ENCODE peak calls at places on chromosomes 13 and 19, in six cellular contexts. One of them, this sample, is unnamed.

GRCh38 chr19:41351339-41352245 is 2.1 kb downstream of the TGFB1 start:
- DNase-seq in GM12892: peak
- DNase-seq in IMR-90: peak
- DNase-seq in heart left ventricle: peak
- DNase-seq in tibial nerve: peak
- DNase-seq in breast epithelium: no peak
- DNase-seq in this sample: peak

GRCh38 chr13:24176351-24177101 is 16.0 kb downstream of the SPATA13 start:
- DNase-seq in heart left ventricle: no peak
- DNase-seq in breast epithelium: no peak
- DNase-seq in GM12892: no peak
- DNase-seq in tibial nerve: no peak
- DNase-seq in IMR-90: no peak
- DNase-seq in this sample: no peak

GRCh38 chr19:2215281-2215751 is 20.8 kb downstream of the PLEKHJ1 start:
- DNase-seq in tibial nerve: no peak
- DNase-seq in heart left ventricle: no peak
- DNase-seq in GM12892: no peak
- DNase-seq in breast epithelium: no peak
- DNase-seq in IMR-90: no peak
- DNase-seq in this sample: no peak

GRCh38 chr13:37621811-37622361 is 23.3 kb upstream of the POSTN start:
- DNase-seq in heart left ventricle: no peak
- DNase-seq in GM12892: no peak
- DNase-seq in breast epithelium: no peak
- DNase-seq in IMR-90: peak
- DNase-seq in tibial nerve: no peak
- DNase-seq in this sample: no peak

GRCh38 chr13:43663474-43664090 is 123.2 kb downstream of the ENOX1 start:
- DNase-seq in heart left ventricle: no peak
- DNase-seq in tibial nerve: no peak
- DNase-seq in breast epithelium: no peak
- DNase-seq in GM12892: no peak
- DNase-seq in IMR-90: peak
- DNase-seq in this sample: no peak

GRCh38 chr13:36848228-36848982 is 29.4 kb downstream of the RFXAP start:
- DNase-seq in heart left ventricle: no peak
- DNase-seq in breast epithelium: no peak
- DNase-seq in GM12892: no peak
- DNase-seq in IMR-90: peak
- DNase-seq in tibial nerve: no peak
- DNase-seq in this sample: peak

GRCh38 chr19:13104848-13105646 is 2.4 kb upstream of the LYL1 start:
- DNase-seq in GM12892: no peak
- DNase-seq in heart left ventricle: no peak
- DNase-seq in breast epithelium: no peak
- DNase-seq in tibial nerve: no peak
- DNase-seq in IMR-90: no peak
- DNase-seq in this sample: no peak

GRCh38 chr19:13554506-13555235 is 48.4 kb upstream of the CACNA1A start:
- DNase-seq in heart left ventricle: no peak
- DNase-seq in GM12892: no peak
- DNase-seq in breast epithelium: no peak
- DNase-seq in IMR-90: no peak
- DNase-seq in tibial nerve: no peak
- DNase-seq in this sample: no peak

GRCh38 chr19:50206191-50206590 is 2.8 kb downstream of the MYH14 start:
- DNase-seq in tibial nerve: no peak
- DNase-seq in breast epithelium: no peak
- DNase-seq in heart left ventricle: peak
- DNase-seq in GM12892: no peak
- DNase-seq in IMR-90: no peak
- DNase-seq in this sample: no peak

GRCh38 chr19:58385313-58386165 is 1.5 kb upstream of the RPS5 start:
- DNase-seq in tibial nerve: no peak
- DNase-seq in GM12892: no peak
- DNase-seq in heart left ventricle: peak
- DNase-seq in IMR-90: no peak
- DNase-seq in breast epithelium: no peak
- DNase-seq in this sample: no peak

GRCh38 chr13:51322826-51323225 is 16.7 kb upstream of the SERPINE3 start:
- DNase-seq in GM12892: no peak
- DNase-seq in heart left ventricle: no peak
- DNase-seq in tibial nerve: no peak
- DNase-seq in IMR-90: no peak
- DNase-seq in breast epithelium: no peak
- DNase-seq in this sample: no peak

GRCh38 chr19:53372196-53372595 is 6.7 kb downstream of the ZNF525 start:
- DNase-seq in breast epithelium: no peak
- DNase-seq in IMR-90: no peak
- DNase-seq in heart left ventricle: no peak
- DNase-seq in GM12892: no peak
- DNase-seq in tibial nerve: no peak
- DNase-seq in this sample: no peak

GRCh38 chr13:59970847-59971246 is 192.9 kb downstream of the DIAPH3 start:
- DNase-seq in GM12892: no peak
- DNase-seq in breast epithelium: no peak
- DNase-seq in IMR-90: no peak
- DNase-seq in heart left ventricle: no peak
- DNase-seq in tibial nerve: no peak
- DNase-seq in this sample: no peak

GRCh38 chr13:92734068-92734467 is 492.5 kb upstream of the GPC6 start:
- DNase-seq in heart left ventricle: no peak
- DNase-seq in IMR-90: no peak
- DNase-seq in tibial nerve: no peak
- DNase-seq in GM12892: no peak
- DNase-seq in breast epithelium: no peak
- DNase-seq in this sample: no peak

GRCh38 chr19:12180377-12180776 is 17.5 kb downstream of the ZNF136 start:
- DNase-seq in breast epithelium: no peak
- DNase-seq in heart left ventricle: no peak
- DNase-seq in IMR-90: no peak
- DNase-seq in tibial nerve: no peak
- DNase-seq in GM12892: no peak
- DNase-seq in this sample: no peak

GRCh38 chr13:86920960-86921359 is 750.2 kb upstream of the SLITRK5 start:
- DNase-seq in tibial nerve: no peak
- DNase-seq in IMR-90: no peak
- DNase-seq in breast epithelium: no peak
- DNase-seq in GM12892: no peak
- DNase-seq in heart left ventricle: no peak
- DNase-seq in this sample: no peak

GRCh38 chr13:44575741-44576395 is at the start of gene TSC22D1:
- DNase-seq in GM12892: peak
- DNase-seq in tibial nerve: peak
- DNase-seq in heart left ventricle: peak
- DNase-seq in IMR-90: peak
- DNase-seq in breast epithelium: no peak
- DNase-seq in this sample: peak

GRCh38 chr13:28100149-28101121 is at the start of gene FLT3:
- DNase-seq in GM12892: peak
- DNase-seq in breast epithelium: no peak
- DNase-seq in IMR-90: peak
- DNase-seq in tibial nerve: no peak
- DNase-seq in heart left ventricle: peak
- DNase-seq in this sample: peak

GRCh38 chr13:43942301-43942700 is 62.6 kb downstream of the LACC1 start:
- DNase-seq in GM12892: no peak
- DNase-seq in tibial nerve: no peak
- DNase-seq in IMR-90: peak
- DNase-seq in heart left ventricle: no peak
- DNase-seq in breast epithelium: no peak
- DNase-seq in this sample: no peak

GRCh38 chr13:68697551-68697950 is 1410.1 kb upstream of the ATXN8OS start:
- DNase-seq in tibial nerve: no peak
- DNase-seq in breast epithelium: no peak
- DNase-seq in IMR-90: no peak
- DNase-seq in GM12892: no peak
- DNase-seq in heart left ventricle: no peak
- DNase-seq in this sample: no peak

GRCh38 chr13:21777813-21778212 is 106.9 kb downstream of the FGF9 start:
- DNase-seq in GM12892: no peak
- DNase-seq in breast epithelium: no peak
- DNase-seq in IMR-90: no peak
- DNase-seq in tibial nerve: no peak
- DNase-seq in heart left ventricle: no peak
- DNase-seq in this sample: peak

GRCh38 chr13:113650275-113650674 is 7.7 kb downstream of the ATP4B start:
- DNase-seq in tibial nerve: no peak
- DNase-seq in GM12892: no peak
- DNase-seq in breast epithelium: no peak
- DNase-seq in heart left ventricle: no peak
- DNase-seq in IMR-90: no peak
- DNase-seq in this sample: no peak

GRCh38 chr13:67554746-67555452 is 324.8 kb upstream of the PCDH9 start:
- DNase-seq in tibial nerve: no peak
- DNase-seq in heart left ventricle: no peak
- DNase-seq in breast epithelium: no peak
- DNase-seq in GM12892: no peak
- DNase-seq in IMR-90: peak
- DNase-seq in this sample: no peak

GRCh38 chr13:110402301-110403069 is 95.4 kb downstream of the COL4A2 start:
- DNase-seq in IMR-90: no peak
- DNase-seq in tibial nerve: no peak
- DNase-seq in heart left ventricle: no peak
- DNase-seq in GM12892: no peak
- DNase-seq in breast epithelium: peak
- DNase-seq in this sample: no peak

GRCh38 chr13:37485766-37486165 is 112.8 kb downstream of the POSTN start:
- DNase-seq in breast epithelium: no peak
- DNase-seq in GM12892: no peak
- DNase-seq in heart left ventricle: no peak
- DNase-seq in IMR-90: peak
- DNase-seq in tibial nerve: no peak
- DNase-seq in this sample: no peak

GRCh38 chr19:30523791-30524190 is 151.6 kb downstream of the ZNF536 start:
- DNase-seq in breast epithelium: no peak
- DNase-seq in GM12892: no peak
- DNase-seq in heart left ventricle: no peak
- DNase-seq in IMR-90: no peak
- DNase-seq in tibial nerve: no peak
- DNase-seq in this sample: no peak

GRCh38 chr19:56071151-56071550 is 49.9 kb downstream of the ZNF787 start:
- DNase-seq in IMR-90: no peak
- DNase-seq in breast epithelium: no peak
- DNase-seq in GM12892: no peak
- DNase-seq in tibial nerve: no peak
- DNase-seq in heart left ventricle: no peak
- DNase-seq in this sample: no peak

GRCh38 chr19:47514151-47514868 is 553 bp downstream of the NAPA start:
- DNase-seq in IMR-90: no peak
- DNase-seq in tibial nerve: no peak
- DNase-seq in breast epithelium: no peak
- DNase-seq in GM12892: no peak
- DNase-seq in heart left ventricle: no peak
- DNase-seq in this sample: no peak

GRCh38 chr13:52405369-52405766 is 604 bp downstream of the THSD1 start:
- DNase-seq in IMR-90: no peak
- DNase-seq in GM12892: no peak
- DNase-seq in tibial nerve: no peak
- DNase-seq in breast epithelium: no peak
- DNase-seq in heart left ventricle: no peak
- DNase-seq in this sample: no peak

GRCh38 chr19:18657590-18658365 is 20.9 kb downstream of the KLHL26 start:
- DNase-seq in heart left ventricle: peak
- DNase-seq in tibial nerve: peak
- DNase-seq in GM12892: no peak
- DNase-seq in IMR-90: peak
- DNase-seq in breast epithelium: no peak
- DNase-seq in this sample: no peak

GRCh38 chr19:18653853-18654252 is 17.0 kb downstream of the KLHL26 start:
- DNase-seq in heart left ventricle: no peak
- DNase-seq in breast epithelium: no peak
- DNase-seq in GM12892: no peak
- DNase-seq in tibial nerve: no peak
- DNase-seq in IMR-90: no peak
- DNase-seq in this sample: no peak

GRCh38 chr19:18656337-18657086 is 19.7 kb downstream of the KLHL26 start:
- DNase-seq in tibial nerve: no peak
- DNase-seq in GM12892: no peak
- DNase-seq in breast epithelium: no peak
- DNase-seq in heart left ventricle: no peak
- DNase-seq in IMR-90: no peak
- DNase-seq in this sample: no peak

GRCh38 chr19:18654469-18654868 is 17.6 kb downstream of the KLHL26 start:
- DNase-seq in tibial nerve: no peak
- DNase-seq in GM12892: no peak
- DNase-seq in heart left ventricle: no peak
- DNase-seq in breast epithelium: no peak
- DNase-seq in IMR-90: no peak
- DNase-seq in this sample: no peak

GRCh38 chr19:18655173-18655844 is 18.5 kb downstream of the KLHL26 start:
- DNase-seq in GM12892: no peak
- DNase-seq in tibial nerve: no peak
- DNase-seq in IMR-90: no peak
- DNase-seq in breast epithelium: no peak
- DNase-seq in heart left ventricle: no peak
- DNase-seq in this sample: no peak
- TF ChIP-seq POLR2A in GM12892: no peak
- TF ChIP-seq POLR2A in tibial nerve: no peak
- TF ChIP-seq POLR2A in IMR-90: no peak
- TF ChIP-seq POLR2A in breast epithelium: no peak
- TF ChIP-seq POLR2A in heart left ventricle: no peak
- TF ChIP-seq POLR2A in this sample: no peak

GRCh38 chr13:108858676-108859075 is 229.3 kb downstream of the MYO16 start:
- DNase-seq in GM12892: no peak
- DNase-seq in tibial nerve: no peak
- DNase-seq in IMR-90: no peak
- DNase-seq in breast epithelium: no peak
- DNase-seq in heart left ventricle: no peak
- DNase-seq in this sample: no peak
- TF ChIP-seq POLR2A in GM12892: no peak
- TF ChIP-seq POLR2A in tibial nerve: no peak
- TF ChIP-seq POLR2A in IMR-90: no peak
- TF ChIP-seq POLR2A in breast epithelium: no peak
- TF ChIP-seq POLR2A in heart left ventricle: no peak
- TF ChIP-seq POLR2A in this sample: no peak

DNA sequence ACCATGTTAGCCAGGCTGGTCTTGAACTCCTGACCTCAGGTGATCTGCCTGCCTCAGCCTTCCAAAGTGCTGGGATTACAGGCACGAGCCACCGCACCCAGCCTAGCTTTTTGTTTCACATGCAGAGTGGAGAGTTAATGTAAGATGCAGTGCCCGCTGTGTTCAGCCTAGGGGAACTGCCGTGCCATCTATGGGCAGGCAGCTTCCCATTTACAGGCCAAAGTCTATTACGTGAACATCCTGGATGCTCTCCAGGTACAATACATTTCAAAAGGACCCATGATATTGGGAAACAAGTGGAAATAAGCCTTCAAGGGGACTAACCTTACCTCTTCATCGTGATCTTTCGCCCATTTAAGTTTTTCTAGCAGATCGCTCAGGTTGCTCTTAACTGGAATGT is 10.1 kb downstream of the POGLUT2 start:
- DNase-seq in breast epithelium: no peak
- DNase-seq in IMR-90: no peak
- DNase-seq in tibial nerve: no peak
- DNase-seq in GM12892: no peak
- DNase-seq in heart left ventricle: no peak
- DNase-seq in this sample: no peak
- TF ChIP-seq POLR2A in breast epithelium: no peak
- TF ChIP-seq POLR2A in IMR-90: no peak
- TF ChIP-seq POLR2A in tibial nerve: no peak
- TF ChIP-seq POLR2A in GM12892: no peak
- TF ChIP-seq POLR2A in heart left ventricle: no peak
- TF ChIP-seq POLR2A in this sample: no peak

GRCh38 chr13:103277959-103278673 is 211.9 kb upstream of the SLC10A2 start:
- DNase-seq in tibial nerve: no peak
- DNase-seq in heart left ventricle: no peak
- DNase-seq in GM12892: no peak
- DNase-seq in breast epithelium: no peak
- DNase-seq in IMR-90: no peak
- DNase-seq in this sample: no peak
- TF ChIP-seq POLR2A in tibial nerve: no peak
- TF ChIP-seq POLR2A in heart left ventricle: no peak
- TF ChIP-seq POLR2A in GM12892: no peak
- TF ChIP-seq POLR2A in breast epithelium: no peak
- TF ChIP-seq POLR2A in IMR-90: no peak
- TF ChIP-seq POLR2A in this sample: no peak

This sample was measured in erythroblast.